ENCODE peak calls at places on chromosomes 6 and 20, in six cellular contexts. P is HepG2, A is K562, M is H1, F is GM12891, S is GM12878. D is an unnamed sample.

GRCh38 chr6:10420546-10421507 is 6.0 kb upstream of the TFAP2A start:
- DNase-seq in P (no peak), S (no peak), A (no peak), M (peak), F (no peak), D (no peak)

GRCh38 chr6:67606905-67607828 is 1027.9 kb upstream of the ADGRB3 start:
- DNase-seq in A (no peak), P (no peak), M (no peak), S (no peak), F (no peak), D (no peak)

GRCh38 chr20:2382833-2383232 is 2.1 kb downstream of the TGM6 start:
- DNase-seq in M (no peak), P (no peak), F (no peak), S (no peak), A (no peak), D (no peak)

GRCh38 chr6:41411961-41412360 is 76.6 kb downstream of the NCR2 start:
- DNase-seq in P (no peak), S (no peak), M (no peak), F (no peak), A (no peak), D (no peak)

GRCh38 chr20:62454936-62455673 is 20.7 kb downstream of the GATA5 start:
- DNase-seq in P (no peak), F (no peak), S (no peak), A (no peak), M (no peak), D (no peak)

GRCh38 chr6:94902974-94903628 is 674.2 kb upstream of the MANEA start:
- DNase-seq in F (no peak), M (peak), S (no peak), P (peak), A (no peak), D (no peak)

GRCh38 chr6:164200071-164200470 is 785.6 kb downstream of the QKI start:
- DNase-seq in A (no peak), M (no peak), F (no peak), P (no peak), S (no peak), D (no peak)

GRCh38 chr6:141675957-141676356 is 456.8 kb upstream of the GJE1 start:
- DNase-seq in A (no peak), P (no peak), M (no peak), S (no peak), F (no peak), D (no peak)

GRCh38 chr20:13649548-13649947 is 10.8 kb upstream of the TASP1 start:
- DNase-seq in F (no peak), M (peak), A (no peak), P (no peak), S (no peak), D (no peak)

GRCh38 chr20:11502051-11502450 is 415.6 kb upstream of the BTBD3 start:
- DNase-seq in M (no peak), F (no peak), A (no peak), P (no peak), S (no peak), D (no peak)

GRCh38 chr20:35618372-35619131 is 2.9 kb downstream of the SPAG4 start:
- DNase-seq in P (no peak), M (peak), A (no peak), F (no peak), S (no peak), D (no peak)

GRCh38 chr20:63101781-63102719 is 95.3 kb upstream of the BHLHE23 start:
- DNase-seq in M (peak), P (no peak), A (no peak), S (no peak), F (peak), D (peak)

GRCh38 chr6:40395066-40395697 is 192.0 kb downstream of the LRFN2 start:
- DNase-seq in F (no peak), P (no peak), A (no peak), S (no peak), M (peak), D (no peak)

GRCh38 chr6:163412345-163412744 is 2.2 kb upstream of the QKI start:
- DNase-seq in S (no peak), M (no peak), A (no peak), P (no peak), F (no peak), D (no peak)

GRCh38 chr6:113306552-113307145 is 550.5 kb upstream of the MARCKS start:
- DNase-seq in S (peak), A (peak), M (peak), P (peak), F (no peak), D (no peak)

GRCh38 chr20:53691060-53691810 is 97.6 kb upstream of the ZNF217 start:
- DNase-seq in P (no peak), S (no peak), A (no peak), F (no peak), M (no peak), D (no peak)

GRCh38 chr6:133286765-133287164 is 45.6 kb downstream of the EYA4 start:
- DNase-seq in S (no peak), A (no peak), F (no peak), M (no peak), P (no peak), D (no peak)

GRCh38 chr6:116507324-116507723 is 4.1 kb upstream of the CALHM5 start:
- DNase-seq in A (no peak), F (no peak), S (no peak), P (no peak), M (no peak), D (no peak)

GRCh38 chr6:34951741-34952140 is 62.7 kb downstream of the ANKS1A start:
- DNase-seq in F (no peak), A (no peak), S (no peak), M (no peak), P (no peak), D (no peak)

GRCh38 chr6:98579089-98579488 is 255.3 kb upstream of the POU3F2 start:
- DNase-seq in S (no peak), P (no peak), M (no peak), F (no peak), A (no peak), D (no peak)

GRCh38 chr20:40449144-40449543 is 239.9 kb downstream of the MAFB start:
- DNase-seq in A (no peak), M (no peak), S (no peak), F (no peak), P (no peak), D (no peak)

GRCh38 chr6:104789770-104790190 is 69.9 kb downstream of the HACE1 start:
- DNase-seq in P (peak), S (no peak), A (peak), F (no peak), M (no peak), D (no peak)

GRCh38 chr6:20038385-20038784 is 173.9 kb downstream of the MBOAT1 start:
- DNase-seq in A (no peak), P (no peak), F (no peak), M (no peak), S (no peak), D (no peak)

GRCh38 chr20:3669710-3670367 is 6.6 kb upstream of the GFRA4 start:
- DNase-seq in S (no peak), A (no peak), P (no peak), M (no peak), F (no peak), D (no peak)

GRCh38 chr20:43681991-43682410 is 15.1 kb downstream of the MYBL2 start:
- DNase-seq in S (peak), A (no peak), P (no peak), F (peak), M (no peak), D (peak)

GRCh38 chr6:107292570-107293285 is 166.6 kb downstream of the PDSS2 start:
- DNase-seq in S (no peak), M (no peak), F (no peak), P (no peak), A (peak), D (no peak)

GRCh38 chr6:169863710-169864109 is 112.3 kb downstream of the ERMARD start:
- DNase-seq in M (peak), A (no peak), S (no peak), F (no peak), P (no peak), D (no peak)

GRCh38 chr6:31568537-31568961 is 3.5 kb upstream of the LTA start:
- DNase-seq in F (no peak), P (no peak), S (peak), A (no peak), M (no peak), D (no peak)

DNA sequence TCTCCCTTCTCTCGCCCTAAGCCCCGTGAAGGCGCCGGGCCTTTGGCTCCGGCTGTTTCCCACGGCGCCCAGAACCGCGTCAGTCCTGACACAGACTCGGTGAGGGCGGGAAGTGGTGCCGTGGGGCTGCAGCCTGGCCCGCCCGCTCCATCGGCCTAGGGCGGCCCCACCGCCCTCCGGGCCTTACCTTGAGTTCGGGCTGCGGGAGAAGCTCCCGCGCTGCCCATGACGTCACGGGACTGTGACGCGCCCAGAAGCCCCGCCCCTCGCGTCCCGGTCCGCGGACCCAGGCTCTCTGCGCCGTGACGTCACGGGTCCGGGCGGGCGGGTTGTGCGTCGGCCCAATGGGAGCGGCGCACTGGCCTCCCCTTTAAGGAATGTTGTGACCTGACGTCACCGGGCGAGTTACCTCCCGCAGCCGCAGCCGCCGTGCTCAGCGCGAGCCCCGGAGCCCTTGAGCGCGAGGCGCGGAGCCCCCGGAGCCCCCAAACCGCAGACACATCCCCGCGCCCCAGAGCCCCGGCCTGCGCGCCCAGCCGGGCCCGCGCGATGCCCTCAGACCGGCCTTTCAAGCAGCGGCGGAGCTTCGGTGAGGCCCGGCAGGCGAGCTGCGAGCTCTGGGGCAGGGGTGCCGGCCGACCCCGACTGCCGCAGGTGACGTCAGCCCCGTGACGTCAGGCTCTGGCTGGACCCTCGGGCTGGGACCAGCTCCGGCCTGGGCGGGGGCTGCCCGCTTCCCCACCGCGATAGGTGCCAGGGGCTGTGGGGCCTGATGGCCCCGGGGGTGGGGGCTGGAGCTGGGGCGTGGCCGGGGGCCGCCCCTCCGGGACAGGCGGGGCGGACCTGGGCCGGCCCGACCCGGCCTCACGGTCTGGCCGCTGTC is at the start of gene MAP1LC3A:
- DNase-seq in M (peak), F (peak), S (no peak), A (peak), P (no peak), D (peak)
- TF ChIP-seq POLR2A in M (peak), F (no peak), S (peak), A (no peak), P (no peak), D (no peak)

DNA sequence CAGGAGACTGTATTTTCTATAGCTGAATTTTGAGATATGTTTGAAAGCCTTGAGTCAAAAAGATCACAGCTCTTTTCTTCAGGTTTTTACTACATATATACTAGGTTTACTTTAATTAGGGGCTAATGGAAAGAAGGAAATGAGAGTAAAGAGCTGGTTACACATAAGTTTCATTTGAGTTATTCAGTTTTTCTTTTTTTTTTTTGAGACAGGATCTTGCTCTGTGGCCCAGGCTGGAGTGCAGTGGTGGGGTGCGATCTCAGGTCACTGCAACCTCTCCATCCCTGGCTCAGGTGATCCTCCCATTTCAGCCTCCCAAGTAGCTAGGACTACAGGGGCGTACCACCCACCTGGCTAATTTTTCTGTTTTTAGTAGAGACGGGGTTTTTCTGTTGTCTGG is 4.8 kb downstream of the ARFGEF2 start:
- DNase-seq in F (no peak), S (no peak), M (no peak), A (no peak), P (no peak), D (no peak)
- TF ChIP-seq POLR2AphosphoS5 in F (no peak), S (no peak), M (no peak), A (no peak), P (no peak), D (no peak)

GRCh38 chr6:108581237-108581931 is 20.7 kb downstream of the FOXO3 start:
- DNase-seq in P (no peak), M (no peak), S (no peak), F (no peak), A (no peak), D (no peak)
- TF ChIP-seq TAF1 in P (no peak), M (no peak), S (no peak), F (no peak), A (no peak), D (no peak)

GRCh38 chr6:112252571-112253504 is 1.5 kb downstream of the LAMA4 start:
- DNase-seq in S (no peak), F (no peak), M (no peak), A (no peak), P (no peak), D (no peak)

GRCh38 chr6:112251170-112251945 is 3.0 kb downstream of the LAMA4 start:
- DNase-seq in S (no peak), P (no peak), F (no peak), M (no peak), A (no peak), D (no peak)

GRCh38 chr6:112254921-112255320 is 554 bp upstream of the LAMA4 start:
- DNase-seq in F (no peak), S (no peak), A (no peak), M (no peak), P (no peak), D (no peak)

GRCh38 chr6:112253505-112253841 is 894 bp downstream of the LAMA4 start:
- DNase-seq in S (no peak), A (no peak), F (no peak), M (peak), P (no peak), D (no peak)

GRCh38 chr6:112253842-112254816 is at the start of gene LAMA4:
- DNase-seq in S (no peak), F (no peak), P (no peak), A (no peak), M (peak), D (no peak)
- TF ChIP-seq POLR2A in S (no peak), F (no peak), P (no peak), A (no peak), M (no peak), D (no peak)

DNA sequence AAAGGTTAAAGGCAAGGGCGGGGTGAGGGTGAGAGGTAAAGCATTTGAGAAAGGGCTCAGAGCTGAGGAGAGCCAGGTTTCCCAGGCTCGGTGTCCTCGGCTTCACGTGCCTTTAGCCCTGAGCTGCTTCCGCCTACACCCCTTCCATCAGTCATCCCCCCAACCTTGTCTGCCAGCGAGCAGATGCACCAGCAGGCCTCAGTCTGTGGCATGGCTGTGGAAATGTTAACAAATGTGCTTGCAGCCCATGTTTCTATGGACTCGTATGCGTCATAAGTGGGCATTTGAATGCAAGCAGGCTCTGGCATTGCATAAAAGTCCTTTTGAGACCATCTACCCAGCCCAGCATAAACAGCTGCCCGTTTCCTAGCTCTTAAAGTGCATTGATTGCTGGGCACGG is 88.8 kb downstream of the SYNJ2 start:
- DNase-seq in P (no peak), S (no peak), M (no peak), F (no peak), A (no peak), D (no peak)
- TF ChIP-seq POLR2AphosphoS5 in P (no peak), S (no peak), M (no peak), F (no peak), A (no peak), D (no peak)

GRCh38 chr6:37417393-37417792 is 15.6 kb upstream of the CMTR1 start:
- DNase-seq in F (no peak), S (no peak), A (no peak), P (no peak), M (no peak), D (no peak)

GRCh38 chr6:37418727-37419126 is 14.3 kb upstream of the CMTR1 start:
- DNase-seq in P (no peak), F (no peak), M (no peak), A (no peak), S (no peak), D (no peak)
- TF ChIP-seq TAF1 in P (no peak), F (no peak), M (no peak), A (no peak), S (no peak), D (no peak)